ENCODE peak calls at places on chromosomes 16 and 17, in ten cellular contexts. G, F, P, J, U, K, I, C, H and A are unnamed samples.

GRCh38 chr17:79811036-79811887 is 14.4 kb upstream of the CBX8 start:
- DNase-seq in K (peak), G (no peak), H (peak), C (no peak), J (peak), I (peak), U (no peak), P (peak), F (no peak), A (no peak)

GRCh38 chr17:50953831-50954601 is 87.9 kb upstream of the TOB1 start:
- DNase-seq in K (peak), F (no peak), P (peak), U (peak), I (peak), C (no peak), H (peak), J (no peak), G (no peak), A (peak)

GRCh38 chr17:63293310-63293709 is 152.8 kb downstream of the CYB561 start:
- DNase-seq in H (no peak), J (no peak), U (no peak), C (no peak), F (no peak), K (no peak), P (peak), I (no peak), G (no peak), A (no peak)

GRCh38 chr17:29368926-29369325 is 21.2 kb upstream of the TAOK1 start:
- DNase-seq in P (peak), K (no peak), G (no peak), U (peak), J (no peak), C (no peak), H (peak), I (no peak), F (no peak), A (peak)

GRCh38 chr17:15298176-15298575 is 33.0 kb upstream of the PMP22 start:
- DNase-seq in J (no peak), I (no peak), C (no peak), F (no peak), K (no peak), U (no peak), H (no peak), P (no peak), G (no peak), A (no peak)

GRCh38 chr16:85103096-85104079 is 8.9 kb downstream of the CIBAR2 start:
- DNase-seq in K (no peak), I (no peak), J (no peak), P (no peak), H (no peak), U (no peak), C (no peak), G (no peak), F (no peak), A (no peak)

GRCh38 chr17:45942284-45942683 is 47.9 kb downstream of the MAPT start:
- DNase-seq in K (no peak), P (no peak), F (peak), C (no peak), H (peak), G (no peak), U (peak), J (no peak), I (peak), A (peak)

GRCh38 chr17:29151567-29151966 is 28.6 kb downstream of the MYO18A start:
- DNase-seq in I (no peak), H (peak), K (peak), U (no peak), G (no peak), C (no peak), F (no peak), J (peak), P (peak), A (peak)

GRCh38 chr16:19123535-19124178 is 9.9 kb downstream of the ITPRIPL2 start:
- DNase-seq in U (no peak), G (peak), F (no peak), P (no peak), H (no peak), C (no peak), J (no peak), K (no peak), I (peak), A (no peak)

GRCh38 chr17:52986056-52986662 is 827.6 kb upstream of the CA10 start:
- DNase-seq in I (no peak), C (no peak), K (no peak), G (no peak), U (no peak), J (no peak), P (peak), H (peak), F (no peak), A (no peak)

GRCh38 chr17:15941781-15942180 is 3.1 kb upstream of the ADORA2B start:
- DNase-seq in F (no peak), C (no peak), G (no peak), P (no peak), U (no peak), H (no peak), J (no peak), I (no peak), K (no peak), A (no peak)

GRCh38 chr17:81727324-81728031 is 15.4 kb downstream of the SLC25A10 start:
- DNase-seq in C (no peak), G (peak), H (no peak), F (no peak), K (no peak), J (no peak), P (no peak), U (no peak), I (peak), A (no peak)

GRCh38 chr16:9248162-9248561 is 156.7 kb downstream of the HAPSTR1 start:
- DNase-seq in H (no peak), C (no peak), K (no peak), J (no peak), F (no peak), P (no peak), G (no peak), I (no peak), U (no peak), A (no peak)

GRCh38 chr17:3879181-3879580 is 13.7 kb downstream of the CAMKK1 start:
- DNase-seq in G (peak), I (no peak), P (peak), J (no peak), H (peak), K (no peak), C (no peak), F (no peak), U (peak), A (peak)

GRCh38 chr17:13601776-13602551 is at the start of gene HS3ST3A1:
- DNase-seq in G (peak), P (peak), I (no peak), U (peak), H (peak), C (peak), K (peak), F (no peak), J (peak), A (peak)

GRCh38 chr17:5211458-5211857 is 19.8 kb upstream of the ZNF594 start:
- DNase-seq in P (no peak), C (no peak), G (no peak), U (no peak), F (no peak), J (no peak), I (no peak), K (no peak), H (no peak), A (no peak)

GRCh38 chr17:45052052-45052772 is 780 bp upstream of the DCAKD start:
- DNase-seq in K (no peak), I (peak), P (peak), J (peak), U (no peak), G (peak), C (no peak), H (peak), F (no peak), A (peak)

GRCh38 chr17:43572368-43572980 is 26.3 kb upstream of the ETV4 start:
- DNase-seq in I (no peak), F (no peak), J (no peak), P (no peak), K (no peak), U (no peak), C (no peak), G (no peak), H (no peak), A (peak)

GRCh38 chr16:4679854-4680636 is 13.3 kb upstream of the NUDT16L1 start:
- DNase-seq in U (peak), H (no peak), I (no peak), J (no peak), K (no peak), C (no peak), G (peak), P (no peak), F (no peak), A (no peak)

GRCh38 chr17:75128694-75129505 is 2.6 kb downstream of the NT5C start:
- DNase-seq in U (no peak), J (no peak), I (no peak), F (no peak), K (no peak), P (no peak), G (no peak), H (no peak), C (no peak), A (no peak)

GRCh38 chr17:58513913-58514794 is at the start of gene MTMR4:
- DNase-seq in G (peak), U (peak), I (peak), J (peak), C (peak), F (peak), H (peak), P (peak), K (peak), A (peak)

GRCh38 chr17:44044092-44044491 is 22.4 kb downstream of the LSM12 start:
- DNase-seq in I (no peak), H (no peak), G (no peak), U (no peak), K (no peak), C (no peak), J (no peak), F (no peak), P (no peak), A (no peak)

GRCh38 chr16:24049113-24049512 is 207.0 kb upstream of the CACNG3 start:
- DNase-seq in F (no peak), U (no peak), P (no peak), I (no peak), K (no peak), G (no peak), J (no peak), H (no peak), C (no peak), A (no peak)

GRCh38 chr16:64900029-64900428 is 221.8 kb downstream of the CDH11 start:
- DNase-seq in J (no peak), P (no peak), H (no peak), G (no peak), U (no peak), C (no peak), F (no peak), K (no peak), I (no peak), A (no peak)

GRCh38 chr16:4214215-4214621 is 27.7 kb downstream of the SRL start:
- DNase-seq in U (no peak), F (peak), H (no peak), I (no peak), J (peak), C (no peak), K (peak), G (no peak), P (no peak), A (no peak)

GRCh38 chr16:2992383-2993081 is 12.3 kb upstream of the PKMYT1 start:
- DNase-seq in G (no peak), C (no peak), K (no peak), J (no peak), F (no peak), P (no peak), I (no peak), H (no peak), U (no peak), A (no peak)

GRCh38 chr16:61460020-61460419 is 576.2 kb downstream of the CDH8 start:
- DNase-seq in F (no peak), H (no peak), K (no peak), C (no peak), U (no peak), P (no peak), G (no peak), J (no peak), I (no peak), A (no peak)

GRCh38 chr16:70267516-70267915 is 15.8 kb upstream of the EXOSC6 start:
- DNase-seq in G (no peak), C (no peak), U (no peak), J (peak), I (no peak), K (peak), P (peak), H (peak), F (no peak), A (peak)

GRCh38 chr17:77609553-77610517 is 348.7 kb upstream of the TNRC6C start:
- DNase-seq in U (no peak), J (no peak), H (no peak), P (peak), I (no peak), K (no peak), F (no peak), C (peak), G (peak), A (no peak)

GRCh38 chr16:15690296-15690695 is 40.3 kb downstream of the NDE1 start:
- DNase-seq in U (no peak), I (no peak), H (no peak), J (no peak), G (no peak), F (peak), C (no peak), P (no peak), K (no peak), A (no peak)

GRCh38 chr17:11598274-11599221 is at the start of gene DNAH9:
- DNase-seq in J (peak), G (peak), I (no peak), C (peak), U (peak), K (no peak), F (peak), P (peak), H (peak), A (peak)

GRCh38 chr16:20878682-20879147 is 21.4 kb downstream of the DCUN1D3 start:
- DNase-seq in P (peak), F (no peak), H (no peak), J (peak), G (no peak), I (no peak), U (no peak), K (no peak), C (no peak), A (no peak)

GRCh38 chr16:15427648-15428239 is 6.6 kb upstream of the BMERB1 start:
- DNase-seq in P (peak), K (peak), F (peak), I (no peak), H (peak), J (peak), U (peak), C (no peak), G (peak), A (no peak)

GRCh38 chr16:23679274-23679985 is 741 bp downstream of the PLK1 start:
- DNase-seq in J (peak), P (peak), I (peak), G (peak), K (peak), H (peak), C (no peak), U (no peak), F (no peak), A (peak)

GRCh38 chr16:28117168-28117565 is 53.7 kb upstream of the GSG1L start:
- DNase-seq in J (no peak), G (no peak), U (no peak), H (no peak), F (no peak), K (no peak), I (no peak), P (no peak), C (no peak), A (no peak)

GRCh38 chr17:73155410-73156165 is 9.2 kb upstream of the SSTR2 start:
- DNase-seq in U (no peak), G (no peak), F (no peak), I (no peak), K (no peak), J (no peak), C (no peak), H (peak), P (peak), A (peak)

GRCh38 chr17:39579318-39580081 is 28.2 kb downstream of the NEUROD2 start:
- DNase-seq in K (no peak), J (no peak), P (peak), I (no peak), H (peak), G (no peak), C (no peak), U (peak), F (no peak), A (peak)

GRCh38 chr16:89256651-89257254 is 39.2 kb downstream of the ZNF778 start:
- DNase-seq in G (peak), C (no peak), U (peak), J (peak), P (peak), K (no peak), I (peak), H (peak), F (no peak), A (peak)

GRCh38 chr16:86924537-86924936 is 346.2 kb downstream of the FOXL1 start:
- DNase-seq in C (no peak), U (no peak), H (no peak), J (no peak), I (no peak), G (no peak), P (no peak), K (peak), F (no peak), A (no peak)

GRCh38 chr17:31794111-31794510 is 64.9 kb downstream of the COPRS start:
- DNase-seq in G (no peak), C (no peak), P (no peak), F (no peak), J (no peak), H (no peak), K (no peak), I (no peak), U (no peak), A (no peak)